ENCODE peak calls at places on chromosomes 6 and 20, in five cellular contexts. One of them, this sample, is unnamed.

GRCh38 chr6:100663219-100663863 is 198.6 kb upstream of the SIM1 start:
- DNase-seq in heart left ventricle: no peak
- DNase-seq in retinal pigment epithelial cell: peak; percentile 59
- DNase-seq in activated CD4-positive, alpha-beta T cell treated with anti-CD3 and anti-CD28 coated beads, Interleukin-2, amount 10 ng/mL, durations not matched to agents 7 days and 5 days: no peak
- DNase-seq in T47D: no peak
- DNase-seq in this sample: no peak

GRCh38 chr20:58407201-58407873 is 18.3 kb downstream of the VAPB start:
- DNase-seq in retinal pigment epithelial cell: no peak
- DNase-seq in activated CD4-positive, alpha-beta T cell treated with anti-CD3 and anti-CD28 coated beads, Interleukin-2, amount 10 ng/mL, durations not matched to agents 7 days and 5 days: no peak
- DNase-seq in heart left ventricle: no peak
- DNase-seq in T47D: no peak
- DNase-seq in this sample: no peak

GRCh38 chr6:149026530-149026942 is 279.7 kb downstream of the UST start:
- DNase-seq in T47D: no peak
- DNase-seq in heart left ventricle: no peak
- DNase-seq in activated CD4-positive, alpha-beta T cell treated with anti-CD3 and anti-CD28 coated beads, Interleukin-2, amount 10 ng/mL, durations not matched to agents 7 days and 5 days: peak; percentile 37
- DNase-seq in retinal pigment epithelial cell: peak; percentile 51
- DNase-seq in this sample: no peak

GRCh38 chr6:148760568-148761531 is 14.0 kb downstream of the UST start:
- DNase-seq in heart left ventricle: peak; percentile 57
- DNase-seq in activated CD4-positive, alpha-beta T cell treated with anti-CD3 and anti-CD28 coated beads, Interleukin-2, amount 10 ng/mL, durations not matched to agents 7 days and 5 days: peak; percentile 50
- DNase-seq in retinal pigment epithelial cell: peak; percentile 88
- DNase-seq in T47D: no peak
- DNase-seq in this sample: no peak

GRCh38 chr20:32727663-32728062 is 15.6 kb downstream of the COMMD7 start:
- DNase-seq in heart left ventricle: peak; percentile 62
- DNase-seq in activated CD4-positive, alpha-beta T cell treated with anti-CD3 and anti-CD28 coated beads, Interleukin-2, amount 10 ng/mL, durations not matched to agents 7 days and 5 days: no peak
- DNase-seq in retinal pigment epithelial cell: peak; percentile 43
- DNase-seq in T47D: no peak
- DNase-seq in this sample: peak; percentile 86

GRCh38 chr6:111605100-111605748 is 454 bp downstream of the TRAF3IP2 start:
- DNase-seq in heart left ventricle: peak; percentile 79
- DNase-seq in activated CD4-positive, alpha-beta T cell treated with anti-CD3 and anti-CD28 coated beads, Interleukin-2, amount 10 ng/mL, durations not matched to agents 7 days and 5 days: peak; percentile 43
- DNase-seq in T47D: no peak
- DNase-seq in retinal pigment epithelial cell: no peak
- DNase-seq in this sample: no peak

GRCh38 chr20:41169791-41170351 is 32.5 kb downstream of the PLCG1 start:
- DNase-seq in activated CD4-positive, alpha-beta T cell treated with anti-CD3 and anti-CD28 coated beads, Interleukin-2, amount 10 ng/mL, durations not matched to agents 7 days and 5 days: no peak
- DNase-seq in T47D: no peak
- DNase-seq in retinal pigment epithelial cell: no peak
- DNase-seq in heart left ventricle: peak; percentile 29
- DNase-seq in this sample: no peak

GRCh38 chr6:55299285-55299684 is 28.0 kb upstream of the GFRAL start:
- DNase-seq in retinal pigment epithelial cell: no peak
- DNase-seq in T47D: no peak
- DNase-seq in activated CD4-positive, alpha-beta T cell treated with anti-CD3 and anti-CD28 coated beads, Interleukin-2, amount 10 ng/mL, durations not matched to agents 7 days and 5 days: no peak
- DNase-seq in heart left ventricle: no peak
- DNase-seq in this sample: no peak

GRCh38 chr20:21117521-21117920 is 8.4 kb upstream of the KIZ start:
- DNase-seq in T47D: no peak
- DNase-seq in retinal pigment epithelial cell: no peak
- DNase-seq in heart left ventricle: no peak
- DNase-seq in activated CD4-positive, alpha-beta T cell treated with anti-CD3 and anti-CD28 coated beads, Interleukin-2, amount 10 ng/mL, durations not matched to agents 7 days and 5 days: no peak
- DNase-seq in this sample: no peak

GRCh38 chr20:9409981-9410380 is 104.4 kb upstream of the LAMP5 start:
- DNase-seq in retinal pigment epithelial cell: no peak
- DNase-seq in T47D: no peak
- DNase-seq in heart left ventricle: no peak
- DNase-seq in activated CD4-positive, alpha-beta T cell treated with anti-CD3 and anti-CD28 coated beads, Interleukin-2, amount 10 ng/mL, durations not matched to agents 7 days and 5 days: no peak
- DNase-seq in this sample: no peak

GRCh38 chr6:137926207-137926731 is 59.2 kb downstream of the TNFAIP3 start:
- DNase-seq in T47D: no peak
- DNase-seq in retinal pigment epithelial cell: peak; percentile 75
- DNase-seq in activated CD4-positive, alpha-beta T cell treated with anti-CD3 and anti-CD28 coated beads, Interleukin-2, amount 10 ng/mL, durations not matched to agents 7 days and 5 days: no peak
- DNase-seq in heart left ventricle: no peak
- DNase-seq in this sample: peak; percentile 95

GRCh38 chr6:136968831-136969230 is 46.7 kb downstream of the SLC35D3 start:
- DNase-seq in activated CD4-positive, alpha-beta T cell treated with anti-CD3 and anti-CD28 coated beads, Interleukin-2, amount 10 ng/mL, durations not matched to agents 7 days and 5 days: no peak
- DNase-seq in T47D: no peak
- DNase-seq in retinal pigment epithelial cell: no peak
- DNase-seq in heart left ventricle: peak; percentile 75
- DNase-seq in this sample: no peak

GRCh38 chr6:15351631-15352030 is 105.8 kb downstream of the JARID2 start:
- DNase-seq in heart left ventricle: peak; percentile 75
- DNase-seq in retinal pigment epithelial cell: no peak
- DNase-seq in T47D: no peak
- DNase-seq in activated CD4-positive, alpha-beta T cell treated with anti-CD3 and anti-CD28 coated beads, Interleukin-2, amount 10 ng/mL, durations not matched to agents 7 days and 5 days: no peak
- DNase-seq in this sample: no peak

GRCh38 chr20:41617059-41617921 is 887 bp downstream of the CHD6 start:
- DNase-seq in T47D: no peak
- DNase-seq in retinal pigment epithelial cell: no peak
- DNase-seq in heart left ventricle: peak; percentile 57
- DNase-seq in activated CD4-positive, alpha-beta T cell treated with anti-CD3 and anti-CD28 coated beads, Interleukin-2, amount 10 ng/mL, durations not matched to agents 7 days and 5 days: peak; percentile 51
- DNase-seq in this sample: peak; percentile 6

GRCh38 chr6:149450679-149451360 is 34.0 kb downstream of the ZC3H12D start:
- DNase-seq in retinal pigment epithelial cell: no peak
- DNase-seq in heart left ventricle: peak; percentile 58
- DNase-seq in T47D: peak; percentile 45
- DNase-seq in activated CD4-positive, alpha-beta T cell treated with anti-CD3 and anti-CD28 coated beads, Interleukin-2, amount 10 ng/mL, durations not matched to agents 7 days and 5 days: no peak
- DNase-seq in this sample: no peak